ENCODE peak calls at places on chromosome 2, in ten cellular contexts. F is astrocyte of the spinal cord; H is astrocyte; Z is cardiac septum; P is right lobe of liver; Y is stimulated activated CD8-positive, alpha-beta memory T cell treated with anti-CD3 and anti-CD28 coated beads, Interleukin-2, amount 100 ng/mL, for 48 hours; Q is anterior cingulate cortex; W is activated CD4-positive, alpha-beta T cell treated with anti-CD3 and anti-CD28 coated beads, Interleukin-2, amount 50 U/mL, for 24 hours; T is GM12878; O is OCI-LY7. C is an unnamed sample.

GRCh38 chr2:75548036-75548573 is 12.6 kb downstream of the EVA1A start:
- DNase-seq in O (peak; percentile 4), W (no peak), F (no peak), T (no peak), Q (no peak), Z (no peak), P (no peak), H (no peak), Y (no peak), C (no peak)

GRCh38 chr2:133841905-133842304 is 273.6 kb upstream of the NCKAP5 start:
- DNase-seq in F (peak; percentile 95), Z (no peak), Y (no peak), W (no peak), P (no peak), H (peak; percentile 98), T (no peak), Q (no peak), O (no peak), C (no peak)

GRCh38 chr2:112047537-112048235 is 7.4 kb upstream of the TMEM87B start:
- DNase-seq in Q (no peak), W (no peak), Y (no peak), Z (no peak), P (no peak), F (no peak), T (no peak), O (no peak), H (no peak), C (no peak)

GRCh38 chr2:3491716-3492474 is 27.4 kb downstream of the ADI1 start:
- DNase-seq in H (no peak), P (no peak), W (no peak), T (no peak), F (no peak), Y (no peak), Q (no peak), Z (peak; percentile 72), O (no peak), C (no peak)

GRCh38 chr2:70381821-70382220 is 80.0 kb upstream of the FAM136A start:
- DNase-seq in Y (no peak), F (no peak), Z (no peak), T (no peak), P (no peak), Q (no peak), O (no peak), H (peak; percentile 44), W (no peak), C (no peak)

GRCh38 chr2:63038034-63038433 is 12.6 kb upstream of the OTX1 start:
- DNase-seq in T (no peak), Z (no peak), Y (no peak), F (no peak), P (no peak), W (no peak), Q (no peak), H (no peak), O (no peak), C (no peak)

GRCh38 chr2:100870652-100871531 is 51.0 kb downstream of the NPAS2 start:
- DNase-seq in Y (no peak), O (no peak), Z (no peak), Q (no peak), F (no peak), H (no peak), T (no peak), P (peak; percentile 75), W (no peak), C (no peak)

GRCh38 chr2:227821043-227821942 is 7.7 kb downstream of the CCL20 start:
- DNase-seq in W (no peak), H (no peak), Q (no peak), P (no peak), Z (no peak), T (no peak), F (no peak), Y (no peak), O (no peak), C (no peak)

GRCh38 chr2:72162574-72162973 is 14.9 kb upstream of the CYP26B1 start:
- DNase-seq in P (no peak), O (no peak), F (no peak), T (no peak), Y (no peak), W (no peak), Q (no peak), Z (no peak), H (no peak), C (no peak)

GRCh38 chr2:227472265-227473018 is 486 bp downstream of the AGFG1 start:
- DNase-seq in H (no peak), Q (peak; percentile 34), O (peak; percentile 61), T (no peak), F (no peak), P (peak; percentile 69), Z (peak; percentile 77), Y (no peak), W (no peak), C (no peak)

GRCh38 chr2:1727101-1727771 is 17.1 kb downstream of the PXDN start:
- DNase-seq in H (no peak), Y (no peak), P (no peak), W (no peak), Q (no peak), Z (peak; percentile 71), F (peak; percentile 62), O (no peak), T (no peak), C (peak; percentile 17)

GRCh38 chr2:85893428-85894258 is 4.9 kb upstream of the ST3GAL5 start:
- DNase-seq in H (peak; percentile 86), Q (no peak), O (no peak), Z (no peak), F (peak; percentile 77), W (no peak), Y (no peak), P (no peak), T (no peak), C (peak; percentile 21)

GRCh38 chr2:2748399-2749205 is 417.5 kb upstream of the MYT1L start:
- DNase-seq in Y (no peak), Q (no peak), P (no peak), W (no peak), T (no peak), O (no peak), H (no peak), F (no peak), Z (no peak), C (no peak)

GRCh38 chr2:157093666-157094065 is 163.8 kb upstream of the GALNT5 start:
- DNase-seq in Q (no peak), Y (no peak), P (no peak), H (no peak), W (no peak), O (no peak), Z (no peak), F (no peak), T (no peak), C (no peak)

GRCh38 chr2:80303006-80303741 is 1.4 kb downstream of the LRRTM1 start:
- DNase-seq in P (peak; percentile 48), Z (no peak), T (no peak), H (no peak), W (no peak), O (no peak), Q (no peak), Y (no peak), F (no peak), C (no peak)

GRCh38 chr2:100038019-100038418 is 104.4 kb downstream of the AFF3 start:
- DNase-seq in Q (no peak), O (no peak), P (no peak), Y (no peak), W (no peak), H (no peak), T (no peak), Z (no peak), F (no peak), C (no peak)

GRCh38 chr2:135047295-135047694 is at the start of gene MAP3K19:
- DNase-seq in W (no peak), H (no peak), Z (no peak), F (no peak), P (no peak), Q (no peak), T (no peak), O (no peak), Y (no peak), C (no peak)

GRCh38 chr2:101330253-101330921 is 21.9 kb upstream of the RNF149 start:
- DNase-seq in T (no peak), H (peak; percentile 29), P (no peak), W (peak; percentile 41), Y (no peak), Z (no peak), O (no peak), F (peak; percentile 49), Q (peak; percentile 37), C (no peak)

GRCh38 chr2:176575237-176575744 is 306.0 kb downstream of the MTX2 start:
- DNase-seq in Y (no peak), Z (no peak), W (no peak), Q (no peak), P (no peak), F (no peak), H (no peak), O (no peak), T (no peak), C (no peak)

GRCh38 chr2:119196301-119197124 is 27.1 kb upstream of the STEAP3 start:
- DNase-seq in T (no peak), F (no peak), Z (no peak), W (no peak), P (no peak), Q (no peak), Y (no peak), H (no peak), O (no peak), C (no peak)

GRCh38 chr2:176130153-176130916 is 830 bp downstream of the HOXD8 start:
- DNase-seq in Y (peak; percentile 17), H (no peak), O (no peak), P (no peak), W (no peak), Z (no peak), Q (no peak), T (no peak), F (peak; percentile 73), C (no peak)

GRCh38 chr2:241302759-241303651 is 12.5 kb downstream of the HDLBP start:
- DNase-seq in W (no peak), T (no peak), Y (no peak), P (no peak), O (no peak), Z (no peak), H (no peak), Q (no peak), F (no peak), C (no peak)

GRCh38 chr2:217622205-217622621 is 380.6 kb downstream of the TNS1 start:
- DNase-seq in H (peak; percentile 91), P (no peak), Z (no peak), Q (no peak), O (no peak), F (peak; percentile 76), W (no peak), Y (no peak), T (no peak), C (no peak)

GRCh38 chr2:217903142-217903858 is 99.5 kb downstream of the TNS1 start:
- DNase-seq in T (no peak), W (no peak), P (no peak), Z (no peak), O (no peak), Q (no peak), Y (no peak), H (no peak), F (no peak), C (no peak)

GRCh38 chr2:133970641-133971040 is 283.2 kb upstream of the MGAT5 start:
- DNase-seq in Y (no peak), O (no peak), Q (no peak), H (no peak), T (no peak), F (no peak), W (no peak), Z (no peak), P (no peak), C (no peak)

GRCh38 chr2:85237849-85238570 is 89.8 kb downstream of the TGOLN2 start:
- DNase-seq in W (no peak), Q (no peak), T (no peak), F (no peak), H (no peak), P (no peak), O (no peak), Y (no peak), Z (peak; percentile 53), C (no peak)

GRCh38 chr2:223528036-223528435 is 74.1 kb downstream of the SCG2 start:
- DNase-seq in H (peak; percentile 90), F (peak; percentile 63), O (no peak), W (no peak), P (no peak), T (no peak), Y (no peak), Q (no peak), Z (no peak), C (no peak)

GRCh38 chr2:204486855-204487254 is 58.4 kb upstream of the PARD3B start:
- DNase-seq in P (no peak), H (peak; percentile 23), W (no peak), Y (no peak), Q (no peak), Z (no peak), T (no peak), F (no peak), O (no peak), C (no peak)

C was measured in omental fat pad.